ENCODE peak calls at places on chromosomes 1 and 21, in six cellular contexts. One of them, this sample, is unnamed.

GRCh38 chr1:234970731-234971476 is 157.7 kb downstream of the TOMM20 start:
- DNase-seq in fibroblast of lung: peak; percentile 100
- DNase-seq in A549: no peak
- DNase-seq in IMR-90: peak; percentile 98
- DNase-seq in kidney: peak; percentile 90
- DNase-seq in psoas muscle: peak; percentile 93
- DNase-seq in this sample: peak; percentile 66

GRCh38 chr1:22496536-22497160 is 45.0 kb downstream of the ZBTB40 start:
- DNase-seq in fibroblast of lung: no peak
- DNase-seq in A549: no peak
- DNase-seq in IMR-90: no peak
- DNase-seq in kidney: no peak
- DNase-seq in psoas muscle: no peak
- DNase-seq in this sample: no peak

GRCh38 chr1:176897350-176898236 is 266.9 kb downstream of the ASTN1 start:
- DNase-seq in fibroblast of lung: peak; percentile 44
- DNase-seq in A549: peak; percentile 80
- DNase-seq in IMR-90: peak; percentile 61
- DNase-seq in kidney: peak; percentile 79
- DNase-seq in psoas muscle: peak; percentile 72
- DNase-seq in this sample: peak; percentile 62

GRCh38 chr1:54814571-54814970 is 13.4 kb upstream of the TTC22 start:
- DNase-seq in fibroblast of lung: no peak
- DNase-seq in A549: no peak
- DNase-seq in IMR-90: no peak
- DNase-seq in kidney: no peak
- DNase-seq in psoas muscle: no peak
- DNase-seq in this sample: no peak

GRCh38 chr1:181073638-181074037 is 14.9 kb upstream of the IER5 start:
- DNase-seq in fibroblast of lung: peak; percentile 93
- DNase-seq in A549: peak; percentile 69
- DNase-seq in IMR-90: peak; percentile 89
- DNase-seq in kidney: no peak
- DNase-seq in psoas muscle: no peak
- DNase-seq in this sample: no peak

GRCh38 chr21:35323947-35324346 is 274.8 kb upstream of the RUNX1 start:
- DNase-seq in fibroblast of lung: peak; percentile 16
- DNase-seq in A549: no peak
- DNase-seq in IMR-90: no peak
- DNase-seq in kidney: no peak
- DNase-seq in psoas muscle: no peak
- DNase-seq in this sample: no peak

GRCh38 chr1:196535727-196536126 is 72.5 kb downstream of the KCNT2 start:
- DNase-seq in fibroblast of lung: peak; percentile 50
- DNase-seq in A549: no peak
- DNase-seq in IMR-90: peak; percentile 39
- DNase-seq in kidney: no peak
- DNase-seq in psoas muscle: no peak
- DNase-seq in this sample: no peak

GRCh38 chr21:37587635-37588177 is 221.1 kb downstream of the DYRK1A start:
- DNase-seq in fibroblast of lung: no peak
- DNase-seq in A549: no peak
- DNase-seq in IMR-90: no peak
- DNase-seq in kidney: no peak
- DNase-seq in psoas muscle: no peak
- DNase-seq in this sample: no peak

GRCh38 chr1:200410566-200410878 is 686 bp upstream of the ZNF281 start:
- DNase-seq in fibroblast of lung: peak; percentile 40
- DNase-seq in A549: no peak
- DNase-seq in IMR-90: no peak
- DNase-seq in kidney: no peak
- DNase-seq in psoas muscle: no peak
- DNase-seq in this sample: no peak

GRCh38 chr1:22886211-22886610 is 86.5 kb downstream of the LACTBL1 start:
- DNase-seq in fibroblast of lung: peak; percentile 74
- DNase-seq in A549: no peak
- DNase-seq in IMR-90: peak; percentile 74
- DNase-seq in kidney: no peak
- DNase-seq in psoas muscle: no peak
- DNase-seq in this sample: no peak

GRCh38 chr1:204426474-204426873 is 14.9 kb upstream of the PPP1R15B start:
- DNase-seq in fibroblast of lung: no peak
- DNase-seq in A549: no peak
- DNase-seq in IMR-90: no peak
- DNase-seq in kidney: no peak
- DNase-seq in psoas muscle: no peak
- DNase-seq in this sample: no peak

GRCh38 chr21:26788783-26789182 is 56.4 kb downstream of the ADAMTS1 start:
- DNase-seq in fibroblast of lung: no peak
- DNase-seq in A549: no peak
- DNase-seq in IMR-90: peak; percentile 27
- DNase-seq in kidney: no peak
- DNase-seq in psoas muscle: no peak
- DNase-seq in this sample: no peak

GRCh38 chr1:235575597-235575996 is 71.3 kb upstream of the B3GALNT2 start:
- DNase-seq in fibroblast of lung: no peak
- DNase-seq in A549: no peak
- DNase-seq in IMR-90: no peak
- DNase-seq in kidney: no peak
- DNase-seq in psoas muscle: no peak
- DNase-seq in this sample: no peak

GRCh38 chr1:220076861-220077762 is 12.5 kb downstream of the BPNT1 start:
- DNase-seq in fibroblast of lung: peak; percentile 13
- DNase-seq in A549: no peak
- DNase-seq in IMR-90: peak; percentile 27
- DNase-seq in kidney: no peak
- DNase-seq in psoas muscle: no peak
- DNase-seq in this sample: no peak

GRCh38 chr1:200958597-200958996 is 63.9 kb downstream of the INAVA start:
- DNase-seq in fibroblast of lung: no peak
- DNase-seq in A549: no peak
- DNase-seq in IMR-90: no peak
- DNase-seq in kidney: peak; percentile 32
- DNase-seq in psoas muscle: no peak
- DNase-seq in this sample: no peak

GRCh38 chr1:177172866-177173265 is 2.1 kb downstream of the BRINP2 start:
- DNase-seq in fibroblast of lung: no peak
- DNase-seq in A549: no peak
- DNase-seq in IMR-90: no peak
- DNase-seq in kidney: no peak
- DNase-seq in psoas muscle: no peak
- DNase-seq in this sample: no peak

GRCh38 chr1:240212552-240212951 is 120.9 kb downstream of the FMN2 start:
- DNase-seq in fibroblast of lung: no peak
- DNase-seq in A549: no peak
- DNase-seq in IMR-90: peak; percentile 26
- DNase-seq in kidney: no peak
- DNase-seq in psoas muscle: no peak
- DNase-seq in this sample: no peak

GRCh38 chr1:179369751-179370341 is 4.1 kb downstream of the AXDND1 start:
- DNase-seq in fibroblast of lung: peak; percentile 53
- DNase-seq in A549: peak; percentile 62
- DNase-seq in IMR-90: peak; percentile 77
- DNase-seq in kidney: no peak
- DNase-seq in psoas muscle: no peak
- DNase-seq in this sample: no peak

GRCh38 chr1:85569122-85569521 is 11.4 kb upstream of the CCN1 start:
- DNase-seq in fibroblast of lung: peak; percentile 95
- DNase-seq in A549: no peak
- DNase-seq in IMR-90: peak; percentile 90
- DNase-seq in kidney: no peak
- DNase-seq in psoas muscle: no peak
- DNase-seq in this sample: no peak

GRCh38 chr1:151981178-151981525 is 12.5 kb downstream of the S100A10 start:
- DNase-seq in fibroblast of lung: peak; percentile 65
- DNase-seq in A549: no peak
- DNase-seq in IMR-90: no peak
- DNase-seq in kidney: peak; percentile 45
- DNase-seq in psoas muscle: no peak
- DNase-seq in this sample: no peak

GRCh38 chr1:150272379-150272840 is at the start of gene C1orf54:
- DNase-seq in fibroblast of lung: peak; percentile 64
- DNase-seq in A549: no peak
- DNase-seq in IMR-90: peak; percentile 72
- DNase-seq in kidney: peak; percentile 82
- DNase-seq in psoas muscle: peak; percentile 80
- DNase-seq in this sample: no peak

GRCh38 chr21:15774590-15774989 is 44.8 kb downstream of the USP25 start:
- DNase-seq in fibroblast of lung: peak; percentile 70
- DNase-seq in A549: no peak
- DNase-seq in IMR-90: peak; percentile 70
- DNase-seq in kidney: no peak
- DNase-seq in psoas muscle: no peak
- DNase-seq in this sample: no peak

GRCh38 chr1:219703240-219703639 is 90.3 kb upstream of the ZC3H11B start:
- DNase-seq in fibroblast of lung: no peak
- DNase-seq in A549: no peak
- DNase-seq in IMR-90: no peak
- DNase-seq in kidney: no peak
- DNase-seq in psoas muscle: no peak
- DNase-seq in this sample: no peak

GRCh38 chr1:46484783-46485490 is 4.7 kb upstream of the DMBX1 start:
- DNase-seq in fibroblast of lung: no peak
- DNase-seq in A549: no peak
- DNase-seq in IMR-90: no peak
- DNase-seq in kidney: no peak
- DNase-seq in psoas muscle: no peak
- DNase-seq in this sample: no peak

GRCh38 chr1:168387781-168388760 is 107.4 kb downstream of the TBX19 start:
- DNase-seq in fibroblast of lung: no peak
- DNase-seq in A549: no peak
- DNase-seq in IMR-90: no peak
- DNase-seq in kidney: no peak
- DNase-seq in psoas muscle: no peak
- DNase-seq in this sample: no peak

GRCh38 chr1:15519625-15520024 is 4.4 kb downstream of the CASP9 start:
- DNase-seq in fibroblast of lung: no peak
- DNase-seq in A549: no peak
- DNase-seq in IMR-90: no peak
- DNase-seq in kidney: no peak
- DNase-seq in psoas muscle: no peak
- DNase-seq in this sample: no peak

GRCh38 chr1:231211005-231211857 is 29.8 kb upstream of the GNPAT start:
- DNase-seq in fibroblast of lung: peak; percentile 29
- DNase-seq in A549: peak; percentile 81
- DNase-seq in IMR-90: peak; percentile 53
- DNase-seq in kidney: peak; percentile 89
- DNase-seq in psoas muscle: peak; percentile 88
- DNase-seq in this sample: peak; percentile 84
- H3K4me1 ChIP-seq in fibroblast of lung: no peaks in the 10 kb centered on the region
- H3K4me1 ChIP-seq in A549: peaks cover 15% of the 10 kb centered on the region
- H3K4me1 ChIP-seq in IMR-90: no peaks in the 10 kb centered on the region
- H3K4me1 ChIP-seq in kidney: no peaks in the 10 kb centered on the region
- H3K4me1 ChIP-seq in psoas muscle: no peaks in the 10 kb centered on the region
- H3K4me1 ChIP-seq in this sample: no peaks in the 10 kb centered on the region

DNA sequence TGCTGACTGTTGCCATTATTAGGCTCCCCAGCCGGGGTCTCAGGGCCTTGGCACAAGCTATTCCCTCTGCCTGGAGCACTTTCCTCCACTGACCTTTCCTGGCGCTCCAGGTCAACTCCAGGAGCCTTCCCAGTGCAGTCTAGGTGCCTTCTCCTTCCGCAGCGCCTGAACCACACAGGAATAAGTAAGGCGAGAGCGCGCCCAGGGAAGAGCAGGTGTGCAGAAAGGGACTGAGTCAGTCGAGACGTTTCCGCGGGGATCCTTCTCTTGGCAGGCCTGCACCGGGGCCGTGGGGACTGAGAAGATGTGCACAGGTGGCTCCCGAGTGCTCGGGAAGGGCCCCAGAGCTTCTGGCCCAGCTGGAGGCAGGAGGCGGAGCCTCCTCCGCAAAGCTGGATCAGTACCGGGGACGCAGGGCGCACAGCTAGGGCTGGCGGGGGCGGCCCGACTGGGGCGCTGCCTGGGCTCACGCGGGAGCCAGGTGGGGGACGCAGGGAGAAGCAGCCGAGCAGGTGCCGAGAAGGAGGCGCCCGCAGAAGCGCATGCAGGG is 765 bp upstream of the BMP8A start:
- DNase-seq in fibroblast of lung: no peak
- DNase-seq in A549: peak; percentile 11
- DNase-seq in IMR-90: no peak
- DNase-seq in kidney: peak; percentile 74
- DNase-seq in psoas muscle: no peak
- DNase-seq in this sample: no peak
- H3K27ac ChIP-seq in fibroblast of lung: no peak overlapping the region
- H3K27ac ChIP-seq in A549: peak overlapping the region; percentile 58
- H3K27ac ChIP-seq in IMR-90: no peak overlapping the region
- H3K27ac ChIP-seq in kidney: no peak overlapping the region
- H3K27ac ChIP-seq in psoas muscle: no peak overlapping the region
- H3K27ac ChIP-seq in this sample: no peak overlapping the region

GRCh38 chr1:91018006-91018405 is 3.8 kb downstream of the ZNF644 start:
- DNase-seq in fibroblast of lung: no peak
- DNase-seq in A549: no peak
- DNase-seq in IMR-90: no peak
- DNase-seq in kidney: no peak
- DNase-seq in psoas muscle: no peak
- DNase-seq in this sample: no peak
- TF ChIP-seq CTCF in fibroblast of lung: peak; percentile 48
- TF ChIP-seq CTCF in A549: peak; percentile 32
- TF ChIP-seq CTCF in IMR-90: peak; percentile 33
- TF ChIP-seq CTCF in kidney: no peak
- TF ChIP-seq CTCF in psoas muscle: no peak
- TF ChIP-seq CTCF in this sample: peak; percentile 32

GRCh38 chr1:115324649-115325420 is 13.2 kb downstream of the NGF start:
- DNase-seq in fibroblast of lung: peak; percentile 29
- DNase-seq in A549: no peak
- DNase-seq in IMR-90: no peak
- DNase-seq in kidney: no peak
- DNase-seq in psoas muscle: no peak
- DNase-seq in this sample: no peak

GRCh38 chr1:115325876-115326275 is 12.2 kb downstream of the NGF start:
- DNase-seq in fibroblast of lung: no peak
- DNase-seq in A549: no peak
- DNase-seq in IMR-90: no peak
- DNase-seq in kidney: no peak
- DNase-seq in psoas muscle: no peak
- DNase-seq in this sample: no peak

GRCh38 chr1:115323366-115324004 is 14.6 kb downstream of the NGF start:
- DNase-seq in fibroblast of lung: peak; percentile 56
- DNase-seq in A549: no peak
- DNase-seq in IMR-90: peak; percentile 76
- DNase-seq in kidney: no peak
- DNase-seq in psoas muscle: no peak
- DNase-seq in this sample: no peak

GRCh38 chr1:115327270-115327669 is 10.8 kb downstream of the NGF start:
- DNase-seq in fibroblast of lung: peak; percentile 43
- DNase-seq in A549: no peak
- DNase-seq in IMR-90: no peak
- DNase-seq in kidney: no peak
- DNase-seq in psoas muscle: no peak
- DNase-seq in this sample: no peak

DNA sequence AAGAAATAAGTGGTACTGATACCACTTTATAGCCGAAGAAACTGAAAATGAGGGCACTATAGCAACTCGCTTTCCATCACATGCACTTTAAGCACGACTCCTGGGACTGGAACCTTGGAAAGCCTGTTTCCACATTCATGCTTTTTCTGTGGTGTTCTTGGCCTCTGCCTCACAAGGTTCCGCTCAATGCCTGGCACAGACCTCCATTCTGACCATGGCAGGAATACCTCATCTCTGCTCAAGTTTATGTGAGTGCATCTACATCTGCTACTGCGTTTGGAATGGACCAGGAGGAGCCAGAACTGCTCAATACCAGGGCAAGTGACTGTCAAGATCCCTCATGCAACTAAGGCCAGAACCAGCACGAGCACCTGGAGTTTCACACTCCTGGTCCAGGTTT is 11.6 kb downstream of the NGF start:
- DNase-seq in fibroblast of lung: no peak
- DNase-seq in A549: no peak
- DNase-seq in IMR-90: no peak
- DNase-seq in kidney: no peak
- DNase-seq in psoas muscle: no peak
- DNase-seq in this sample: no peak
- H3K4me1 ChIP-seq in fibroblast of lung: peaks cover 36% of the 10 kb centered on the region
- H3K4me1 ChIP-seq in A549: peaks cover 43% of the 10 kb centered on the region
- H3K4me1 ChIP-seq in IMR-90: peaks cover 26% of the 10 kb centered on the region
- H3K4me1 ChIP-seq in kidney: no peaks in the 10 kb centered on the region
- H3K4me1 ChIP-seq in psoas muscle: no peaks in the 10 kb centered on the region
- H3K4me1 ChIP-seq in this sample: peaks cover under 1% of the 10 kb centered on the region

This sample was measured in lower lobe of right lung.